ENCODE peak calls at places on chromosomes 3 and 15, in six cellular contexts. Y is fibroblast of lung, I is HTR-8/SVneo, U is NCI-H1436, N is DMS79, J is SHP77 treated with DMSO at 0.1 percent for 48 hours. T is an unnamed sample.

GRCh38 chr3:12984023-12984823 is 89.0 kb downstream of the IQSEC1 start:
- DNase-seq in I (peak), J (peak), Y (peak), N (no peak), U (no peak), T (peak)

GRCh38 chr3:36941658-36942057 is 3.2 kb downstream of the TRANK1 start:
- DNase-seq in N (no peak), J (no peak), Y (peak), U (no peak), I (no peak), T (no peak)

GRCh38 chr3:188261011-188261410 is 107.1 kb downstream of the LPP start:
- DNase-seq in I (no peak), Y (no peak), J (no peak), N (no peak), U (no peak), T (no peak)

GRCh38 chr3:169466990-169467389 is 196.5 kb downstream of the MECOM start:
- DNase-seq in Y (no peak), U (no peak), I (no peak), J (no peak), N (no peak), T (no peak)

GRCh38 chr3:141261472-141262171 is 30.0 kb downstream of the PXYLP1 start:
- DNase-seq in U (no peak), I (no peak), J (peak), Y (no peak), N (no peak), T (no peak)

GRCh38 chr3:120144267-120144666 is 50.0 kb upstream of the GSK3B start:
- DNase-seq in Y (no peak), U (no peak), N (no peak), J (no peak), I (peak), T (peak)

GRCh38 chr15:49895337-49896223 is 223.5 kb downstream of the ATP8B4 start:
- DNase-seq in J (no peak), Y (no peak), N (no peak), I (no peak), U (no peak), T (peak)

GRCh38 chr15:53716909-53717878 is 42.3 kb downstream of the WDR72 start:
- DNase-seq in U (peak), N (peak), J (peak), I (no peak), Y (peak), T (peak)

GRCh38 chr15:75067123-75067854 is 43.9 kb downstream of the PPCDC start:
- DNase-seq in U (no peak), Y (peak), I (no peak), J (no peak), N (no peak), T (peak)

GRCh38 chr15:60328852-60329443 is 68.8 kb downstream of the ANXA2 start:
- DNase-seq in I (no peak), U (no peak), N (no peak), Y (peak), J (no peak), T (peak)

T was measured in brain microvascular endothelial cell.